ENCODE peak calls at places on chromosomes 2 and 18, in ten cellular contexts. C is SK-N-SH; X is uterus; V is CD8-positive, alpha-beta memory T cell; B is neural progenitor cell; H is esophagus muscularis mucosa; Y is right lobe of liver; Z is A549; I is suprapubic skin; L is cardiac muscle cell. P is an unnamed sample.

GRCh38 chr2:186641807-186642321 is 52.0 kb upstream of the FAM171B start:
- DNase-seq in C (peak; percentile 56), Z (peak; percentile 44), B (peak; percentile 69), V (no peak), Y (no peak), H (no peak), I (no peak), L (peak; percentile 66), X (no peak), P (no peak)

GRCh38 chr2:233892793-233893192 is 24.4 kb upstream of the TRPM8 start:
- DNase-seq in X (no peak), Z (no peak), V (no peak), C (peak; percentile 12), H (no peak), Y (no peak), B (no peak), I (no peak), L (no peak), P (no peak)

GRCh38 chr2:205170399-205170798 is 511.9 kb upstream of the NRP2 start:
- DNase-seq in V (no peak), Y (no peak), B (no peak), Z (no peak), C (no peak), I (no peak), L (no peak), H (no peak), X (no peak), P (no peak)

GRCh38 chr2:94987074-94988020 is 38.2 kb upstream of the MAL start:
- DNase-seq in Z (no peak), L (no peak), X (no peak), H (no peak), C (no peak), I (peak; percentile 30), B (no peak), Y (no peak), V (no peak), P (peak; percentile 22)

GRCh38 chr2:239329972-239330572 is 70.7 kb downstream of the HDAC4 start:
- DNase-seq in B (no peak), X (no peak), C (peak; percentile 61), I (no peak), V (no peak), H (no peak), Y (peak; percentile 92), L (no peak), Z (no peak), P (no peak)

GRCh38 chr2:200756618-200757321 is 54.9 kb upstream of the BZW1 start:
- DNase-seq in L (no peak), C (no peak), I (no peak), V (no peak), B (no peak), H (no peak), Y (no peak), X (no peak), Z (peak; percentile 77), P (no peak)

GRCh38 chr2:106631281-106631680 is 144.1 kb downstream of the CD8B2 start:
- DNase-seq in C (no peak), L (no peak), Z (no peak), X (no peak), I (no peak), Y (no peak), V (no peak), H (no peak), B (no peak), P (no peak)

GRCh38 chr2:75751360-75751759 is 40.6 kb upstream of the GCFC2 start:
- DNase-seq in H (no peak), Y (no peak), X (no peak), I (no peak), Z (no peak), L (no peak), C (no peak), B (no peak), V (no peak), P (no peak)

DNA sequence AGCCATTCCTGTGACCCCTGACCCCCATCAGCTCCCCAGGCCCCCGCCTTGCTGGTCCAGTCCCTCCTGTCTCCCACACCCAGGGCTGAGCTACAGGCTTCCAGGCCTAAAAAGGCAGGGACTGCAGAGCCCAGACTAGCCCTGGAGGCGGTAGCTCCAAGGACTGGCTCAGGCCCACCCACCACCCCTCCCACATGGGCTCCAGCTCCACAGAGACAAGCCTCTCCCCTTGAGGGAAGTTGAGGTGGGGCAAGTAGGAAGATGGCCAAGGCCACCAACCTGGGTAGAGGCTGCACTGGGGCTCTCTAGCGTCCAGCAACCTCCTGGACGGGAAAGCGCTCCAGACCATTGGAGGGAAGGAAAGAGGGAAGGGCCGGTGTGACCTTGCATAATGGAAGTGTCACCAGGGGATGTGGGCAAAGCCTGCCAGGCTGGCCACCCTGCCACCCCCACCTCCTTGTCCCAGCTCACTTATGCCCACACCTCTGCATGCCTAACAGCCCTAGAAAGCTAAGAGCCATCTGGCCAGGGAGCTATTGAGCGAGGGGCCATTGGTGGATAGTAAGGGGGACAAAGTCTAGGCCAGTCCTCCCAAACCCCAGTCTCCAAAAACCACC is 63.1 kb downstream of the TNS1 start:
- DNase-seq in I (no peak), V (peak; percentile 35), Y (no peak), C (no peak), H (no peak), L (no peak), B (no peak), Z (no peak), X (no peak), P (peak; percentile 84)
- H3K4me1 ChIP-seq in I (peaks cover 79% of the 10 kb centered on the region), V (no peaks in the 10 kb centered on the region), Y (peaks cover 84% of the 10 kb centered on the region), C (peaks cover 96% of the 10 kb centered on the region), H (peaks cover 87% of the 10 kb centered on the region), L (peaks cover 62% of the 10 kb centered on the region), B (peaks cover 6% of the 10 kb centered on the region), Z (peaks cover 62% of the 10 kb centered on the region), X (no peaks in the 10 kb centered on the region), P (no peaks in the 10 kb centered on the region)

GRCh38 chr2:96525211-96525507 is 11.4 kb upstream of the ARID5A start:
- DNase-seq in X (no peak), Y (no peak), B (no peak), V (no peak), I (no peak), L (no peak), Z (no peak), H (no peak), C (no peak), P (no peak)

GRCh38 chr2:96526101-96526591 is 10.4 kb upstream of the ARID5A start:
- DNase-seq in Y (no peak), L (no peak), Z (no peak), H (no peak), I (no peak), X (no peak), V (no peak), B (no peak), C (no peak), P (no peak)

GRCh38 chr2:96524482-96525210 is 11.9 kb upstream of the ARID5A start:
- DNase-seq in V (no peak), Z (no peak), B (no peak), H (no peak), Y (no peak), I (no peak), L (no peak), X (no peak), C (no peak), P (peak; percentile 72)

GRCh38 chr2:96522304-96523203 is 14.0 kb upstream of the ARID5A start:
- DNase-seq in Y (no peak), X (no peak), H (no peak), L (no peak), Z (no peak), C (no peak), I (no peak), V (no peak), B (no peak), P (peak; percentile 11)

GRCh38 chr2:96523659-96524481 is 12.7 kb upstream of the ARID5A start:
- DNase-seq in V (no peak), Z (no peak), L (no peak), X (no peak), Y (no peak), I (no peak), H (no peak), B (no peak), C (no peak), P (no peak)
- H3K4me3 ChIP-seq in V (peak overlapping the region; percentile 21), Z (no peak overlapping the region), L (no peak overlapping the region), X (no peak overlapping the region), Y (no peak overlapping the region), I (no peak overlapping the region), H (no peak overlapping the region), B (no peak overlapping the region), C (no peak overlapping the region), P (no peak overlapping the region)

GRCh38 chr2:28640263-28640907 is 111.2 kb upstream of the PPP1CB start:
- DNase-seq in I (no peak), Y (no peak), B (no peak), L (no peak), C (no peak), X (no peak), Z (no peak), H (no peak), V (no peak), P (peak; percentile 42)

GRCh38 chr2:28637648-28638047 is 114.0 kb upstream of the PPP1CB start:
- DNase-seq in C (no peak), Y (peak; percentile 34), I (no peak), L (no peak), X (no peak), V (no peak), H (no peak), Z (no peak), B (no peak), P (no peak)

GRCh38 chr2:28639836-28640235 is 111.8 kb upstream of the PPP1CB start:
- DNase-seq in H (no peak), I (no peak), B (no peak), Z (no peak), Y (peak; percentile 87), V (no peak), X (no peak), C (no peak), L (no peak), P (no peak)

GRCh38 chr2:28638102-28638501 is 113.5 kb upstream of the PPP1CB start:
- DNase-seq in L (no peak), B (no peak), X (no peak), V (no peak), C (no peak), Z (no peak), H (no peak), Y (peak; percentile 16), I (no peak), P (peak; percentile 39)

GRCh38 chr2:28639092-28639691 is 112.4 kb upstream of the PPP1CB start:
- DNase-seq in X (no peak), Z (no peak), Y (peak; percentile 32), V (no peak), L (no peak), B (no peak), I (no peak), H (no peak), C (no peak), P (no peak)
- H3K4me1 ChIP-seq in X (peaks cover 18% of the 10 kb centered on the region), Z (peaks cover 5% of the 10 kb centered on the region), Y (peaks cover 35% of the 10 kb centered on the region), V (peaks cover 3% of the 10 kb centered on the region), L (peaks cover 14% of the 10 kb centered on the region), B (peaks cover 13% of the 10 kb centered on the region), I (peaks cover 40% of the 10 kb centered on the region), H (peaks cover 81% of the 10 kb centered on the region), C (peaks cover under 1% of the 10 kb centered on the region), P (peaks cover 18% of the 10 kb centered on the region)

GRCh38 chr18:48975817-48976649 is 25.3 kb upstream of the SMAD7 start:
- DNase-seq in H (no peak), Z (peak; percentile 71), V (peak; percentile 73), B (peak; percentile 81), C (peak; percentile 98), X (peak; percentile 71), Y (peak; percentile 74), L (peak; percentile 90), I (no peak), P (peak; percentile 59)

GRCh38 chr18:48977914-48978313 is 27.1 kb upstream of the SMAD7 start:
- DNase-seq in I (no peak), Y (no peak), B (no peak), Z (no peak), V (no peak), H (no peak), X (no peak), L (no peak), C (no peak), P (peak; percentile 43)

GRCh38 chr18:48973731-48974130 is 23.0 kb upstream of the SMAD7 start:
- DNase-seq in Z (no peak), L (peak; percentile 41), V (no peak), C (no peak), B (no peak), Y (no peak), I (no peak), X (no peak), H (no peak), P (no peak)

GRCh38 chr18:48975221-48975816 is 24.6 kb upstream of the SMAD7 start:
- DNase-seq in I (no peak), H (no peak), L (peak; percentile 39), C (no peak), X (no peak), B (peak; percentile 50), V (no peak), Y (no peak), Z (no peak), P (no peak)

GRCh38 chr18:48974304-48975220 is 23.8 kb upstream of the SMAD7 start:
- DNase-seq in H (no peak), V (no peak), B (peak; percentile 63), I (no peak), C (peak; percentile 84), Y (no peak), X (no peak), L (peak; percentile 60), Z (no peak), P (no peak)
- H3K4me3 ChIP-seq in H (peak overlapping the region; percentile 81), V (no peak overlapping the region), B (peak overlapping the region; percentile 89), I (peak overlapping the region; percentile 80), C (peak overlapping the region; percentile 61), Y (peak overlapping the region; percentile 67), X (peak overlapping the region; percentile 49), L (peak overlapping the region; percentile 57), Z (peak overlapping the region; percentile 71), P (peak overlapping the region; percentile 44)